ENCODE peak calls at places on chromosomes 12 and 14, in ten cellular contexts. One of them, this sample, is unnamed.

GRCh38 chr14:51298895-51299294 is 58.8 kb downstream of the TMX1 start:
- DNase-seq in mammary epithelial cell: no peak
- DNase-seq in heart right ventricle: no peak
- DNase-seq in foreskin fibroblast: no peak
- DNase-seq in left ventricle myocardium inferior: no peak
- DNase-seq in fibroblast of lung: no peak
- DNase-seq in cardiac fibroblast: peak; percentile 52
- DNase-seq in endodermal cell: no peak
- DNase-seq in adrenal gland: no peak
- DNase-seq in GM12865: peak; percentile 50
- DNase-seq in this sample: peak; percentile 30

GRCh38 chr12:124498178-124498869 is 69.1 kb downstream of the NCOR2 start:
- DNase-seq in mammary epithelial cell: no peak
- DNase-seq in heart right ventricle: peak; percentile 21
- DNase-seq in foreskin fibroblast: peak; percentile 51
- DNase-seq in left ventricle myocardium inferior: no peak
- DNase-seq in fibroblast of lung: peak; percentile 94
- DNase-seq in cardiac fibroblast: peak; percentile 73
- DNase-seq in endodermal cell: no peak
- DNase-seq in adrenal gland: no peak
- DNase-seq in GM12865: no peak
- DNase-seq in this sample: no peak

GRCh38 chr14:29745863-29746262 is 181.8 kb downstream of the PRKD1 start:
- DNase-seq in mammary epithelial cell: no peak
- DNase-seq in heart right ventricle: no peak
- DNase-seq in foreskin fibroblast: no peak
- DNase-seq in left ventricle myocardium inferior: no peak
- DNase-seq in fibroblast of lung: no peak
- DNase-seq in cardiac fibroblast: no peak
- DNase-seq in endodermal cell: no peak
- DNase-seq in adrenal gland: no peak
- DNase-seq in GM12865: no peak
- DNase-seq in this sample: no peak

GRCh38 chr12:19382111-19382526 is 57.2 kb upstream of the AEBP2 start:
- DNase-seq in mammary epithelial cell: peak; percentile 86
- DNase-seq in heart right ventricle: no peak
- DNase-seq in foreskin fibroblast: peak; percentile 74
- DNase-seq in left ventricle myocardium inferior: no peak
- DNase-seq in fibroblast of lung: peak; percentile 62
- DNase-seq in cardiac fibroblast: peak; percentile 92
- DNase-seq in endodermal cell: peak; percentile 67
- DNase-seq in adrenal gland: peak; percentile 50
- DNase-seq in GM12865: peak; percentile 83
- DNase-seq in this sample: peak; percentile 82

GRCh38 chr14:32986791-32987545 is 48.3 kb downstream of the NPAS3 start:
- DNase-seq in mammary epithelial cell: no peak
- DNase-seq in heart right ventricle: peak; percentile 16
- DNase-seq in foreskin fibroblast: peak; percentile 11
- DNase-seq in left ventricle myocardium inferior: peak; percentile 18
- DNase-seq in fibroblast of lung: peak; percentile 17
- DNase-seq in cardiac fibroblast: peak; percentile 70
- DNase-seq in endodermal cell: no peak
- DNase-seq in adrenal gland: no peak
- DNase-seq in GM12865: no peak
- DNase-seq in this sample: no peak

GRCh38 chr12:70774055-70774454 is 136.8 kb upstream of the PTPRB start:
- DNase-seq in mammary epithelial cell: peak; percentile 37
- DNase-seq in heart right ventricle: no peak
- DNase-seq in foreskin fibroblast: peak; percentile 74
- DNase-seq in left ventricle myocardium inferior: no peak
- DNase-seq in fibroblast of lung: peak; percentile 2
- DNase-seq in cardiac fibroblast: peak; percentile 95
- DNase-seq in endodermal cell: no peak
- DNase-seq in adrenal gland: no peak
- DNase-seq in GM12865: no peak
- DNase-seq in this sample: no peak

GRCh38 chr14:64645220-64645891 is 58.9 kb upstream of the PLEKHG3 start:
- DNase-seq in mammary epithelial cell: peak; percentile 64
- DNase-seq in heart right ventricle: no peak
- DNase-seq in foreskin fibroblast: peak; percentile 88
- DNase-seq in left ventricle myocardium inferior: no peak
- DNase-seq in fibroblast of lung: peak; percentile 87
- DNase-seq in cardiac fibroblast: peak; percentile 77
- DNase-seq in endodermal cell: peak; percentile 87
- DNase-seq in adrenal gland: peak; percentile 63
- DNase-seq in GM12865: no peak
- DNase-seq in this sample: no peak

GRCh38 chr14:60637490-60638452 is 11.5 kb downstream of the SIX1 start:
- DNase-seq in mammary epithelial cell: no peak
- DNase-seq in heart right ventricle: no peak
- DNase-seq in foreskin fibroblast: peak; percentile 41
- DNase-seq in left ventricle myocardium inferior: no peak
- DNase-seq in fibroblast of lung: peak; percentile 47
- DNase-seq in cardiac fibroblast: peak; percentile 36
- DNase-seq in endodermal cell: peak; percentile 80
- DNase-seq in adrenal gland: no peak
- DNase-seq in GM12865: no peak
- DNase-seq in this sample: no peak

GRCh38 chr14:64800000-64800399 is 79.7 kb downstream of the SPTB start:
- DNase-seq in mammary epithelial cell: peak; percentile 23
- DNase-seq in heart right ventricle: peak; percentile 34
- DNase-seq in foreskin fibroblast: peak; percentile 69
- DNase-seq in left ventricle myocardium inferior: peak; percentile 39
- DNase-seq in fibroblast of lung: peak; percentile 20
- DNase-seq in cardiac fibroblast: peak; percentile 63
- DNase-seq in endodermal cell: peak; percentile 79
- DNase-seq in adrenal gland: peak; percentile 71
- DNase-seq in GM12865: peak; percentile 25
- DNase-seq in this sample: peak; percentile 18

GRCh38 chr12:53561590-53561953 is 54.3 kb upstream of the NPFF start:
- DNase-seq in mammary epithelial cell: peak; percentile 81
- DNase-seq in heart right ventricle: no peak
- DNase-seq in foreskin fibroblast: peak; percentile 84
- DNase-seq in left ventricle myocardium inferior: no peak
- DNase-seq in fibroblast of lung: peak; percentile 88
- DNase-seq in cardiac fibroblast: peak; percentile 94
- DNase-seq in endodermal cell: no peak
- DNase-seq in adrenal gland: no peak
- DNase-seq in GM12865: no peak
- DNase-seq in this sample: no peak

GRCh38 chr12:104593482-104593881 is 136.7 kb downstream of the CHST11 start:
- DNase-seq in mammary epithelial cell: no peak
- DNase-seq in heart right ventricle: no peak
- DNase-seq in foreskin fibroblast: no peak
- DNase-seq in left ventricle myocardium inferior: no peak
- DNase-seq in fibroblast of lung: no peak
- DNase-seq in cardiac fibroblast: no peak
- DNase-seq in endodermal cell: no peak
- DNase-seq in adrenal gland: no peak
- DNase-seq in GM12865: no peak
- DNase-seq in this sample: no peak

DNA sequence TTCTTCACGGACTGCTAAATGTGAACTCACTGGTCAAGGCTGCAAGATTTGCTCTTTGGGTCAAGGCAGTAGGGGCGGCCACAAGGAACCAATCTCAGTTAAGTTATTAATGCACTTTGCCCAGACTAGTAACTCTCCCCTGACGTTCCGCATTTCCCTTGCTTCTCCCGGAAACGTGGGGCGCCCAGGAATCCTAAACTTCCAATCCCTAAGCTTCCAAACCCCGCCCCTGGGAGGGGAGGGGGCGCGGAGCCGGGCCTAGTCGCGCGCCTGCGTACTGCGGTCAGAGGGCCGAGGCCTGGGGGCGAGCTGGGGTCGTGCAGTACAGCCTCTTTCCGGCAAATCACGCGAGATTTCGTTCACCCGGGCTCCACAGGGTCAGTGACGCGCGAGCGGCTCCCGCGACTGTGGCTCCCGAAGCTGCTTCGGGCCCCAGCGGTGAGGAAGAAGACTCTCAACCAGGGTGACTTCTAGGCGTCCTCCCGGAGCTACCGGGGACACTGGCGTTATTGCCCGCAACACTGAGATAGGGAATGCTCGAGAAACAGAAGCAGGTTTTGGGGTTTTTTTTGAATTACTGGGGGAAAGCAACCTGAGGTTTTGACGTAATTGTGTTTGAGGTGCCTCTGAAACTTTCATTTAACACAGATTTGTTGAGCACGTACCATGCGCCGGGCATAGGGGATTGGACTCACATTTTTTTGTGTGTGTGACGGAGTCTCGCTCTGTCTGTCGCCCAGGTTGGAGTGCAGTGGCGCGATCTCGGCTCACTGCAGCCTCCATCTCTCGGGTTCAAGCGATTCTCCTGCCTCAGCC is at the start of gene PTGR2:
- DNase-seq in mammary epithelial cell: peak; percentile 92
- DNase-seq in heart right ventricle: peak; percentile 95
- DNase-seq in foreskin fibroblast: peak; percentile 98
- DNase-seq in left ventricle myocardium inferior: peak; percentile 97
- DNase-seq in fibroblast of lung: peak; percentile 98
- DNase-seq in cardiac fibroblast: peak; percentile 95
- DNase-seq in endodermal cell: peak; percentile 99
- DNase-seq in adrenal gland: peak; percentile 98
- DNase-seq in GM12865: peak; percentile 97
- DNase-seq in this sample: peak; percentile 94
- TF ChIP-seq CTCF in mammary epithelial cell: no peak
- TF ChIP-seq CTCF in heart right ventricle: no peak
- TF ChIP-seq CTCF in foreskin fibroblast: no peak
- TF ChIP-seq CTCF in left ventricle myocardium inferior: peak; percentile 26
- TF ChIP-seq CTCF in fibroblast of lung: no peak
- TF ChIP-seq CTCF in cardiac fibroblast: no peak
- TF ChIP-seq CTCF in endodermal cell: peak; percentile 44
- TF ChIP-seq CTCF in adrenal gland: no peak
- TF ChIP-seq CTCF in GM12865: no peak
- TF ChIP-seq CTCF in this sample: no peak

DNA sequence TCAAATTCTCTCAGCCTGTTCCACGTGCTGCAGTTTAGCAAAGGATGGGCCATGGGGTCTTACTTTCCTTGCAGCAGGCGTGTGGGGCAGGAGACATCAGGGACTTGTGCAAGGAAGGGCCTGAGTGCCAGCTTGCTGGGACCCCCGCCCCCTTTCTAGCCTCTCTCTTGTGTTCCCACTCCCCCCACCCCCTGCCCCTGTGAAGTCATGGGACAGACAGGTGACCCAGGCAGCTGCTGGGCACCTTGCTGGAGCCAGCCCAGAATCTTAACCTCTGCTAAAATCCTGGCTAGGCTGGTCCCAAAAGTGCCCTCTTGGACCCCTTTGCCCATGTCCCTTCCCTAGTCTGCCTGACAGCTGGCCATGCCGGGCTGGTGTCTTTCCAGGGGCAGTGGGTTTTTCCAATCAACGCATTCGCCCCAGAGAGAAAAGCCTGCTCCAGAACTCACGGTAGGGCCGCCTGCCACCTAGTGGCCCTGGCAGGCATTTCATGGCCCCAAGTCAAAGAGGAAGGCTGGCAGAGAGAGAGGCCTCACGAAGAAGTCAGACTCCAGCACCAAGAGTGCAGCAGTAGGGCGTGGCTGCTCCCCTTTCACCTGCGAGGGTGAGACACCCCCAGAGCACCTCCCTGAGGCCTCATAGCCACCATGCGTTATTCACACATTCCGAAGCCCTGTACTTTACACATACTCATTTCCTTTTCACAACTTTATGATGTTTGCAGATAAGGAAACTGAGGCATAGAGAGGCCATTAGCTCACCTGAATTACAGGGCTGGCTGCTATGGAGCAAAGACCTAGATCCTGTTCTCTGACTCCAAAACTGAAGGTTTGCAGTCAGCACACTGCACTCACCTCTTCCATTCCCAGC is 67.4 kb downstream of the LGMN start:
- DNase-seq in mammary epithelial cell: peak; percentile 61
- DNase-seq in heart right ventricle: peak; percentile 77
- DNase-seq in foreskin fibroblast: peak; percentile 91
- DNase-seq in left ventricle myocardium inferior: peak; percentile 69
- DNase-seq in fibroblast of lung: peak; percentile 76
- DNase-seq in cardiac fibroblast: peak; percentile 77
- DNase-seq in endodermal cell: peak; percentile 92
- DNase-seq in adrenal gland: peak; percentile 88
- DNase-seq in GM12865: peak; percentile 87
- DNase-seq in this sample: peak; percentile 86
- TF ChIP-seq CTCF in mammary epithelial cell: peak; percentile 73
- TF ChIP-seq CTCF in heart right ventricle: peak; percentile 88
- TF ChIP-seq CTCF in foreskin fibroblast: peak; percentile 91
- TF ChIP-seq CTCF in left ventricle myocardium inferior: peak; percentile 92
- TF ChIP-seq CTCF in fibroblast of lung: peak; percentile 96
- TF ChIP-seq CTCF in cardiac fibroblast: peak; percentile 97
- TF ChIP-seq CTCF in endodermal cell: peak; percentile 95
- TF ChIP-seq CTCF in adrenal gland: peak; percentile 98
- TF ChIP-seq CTCF in GM12865: peak; percentile 95
- TF ChIP-seq CTCF in this sample: peak; percentile 97

DNA sequence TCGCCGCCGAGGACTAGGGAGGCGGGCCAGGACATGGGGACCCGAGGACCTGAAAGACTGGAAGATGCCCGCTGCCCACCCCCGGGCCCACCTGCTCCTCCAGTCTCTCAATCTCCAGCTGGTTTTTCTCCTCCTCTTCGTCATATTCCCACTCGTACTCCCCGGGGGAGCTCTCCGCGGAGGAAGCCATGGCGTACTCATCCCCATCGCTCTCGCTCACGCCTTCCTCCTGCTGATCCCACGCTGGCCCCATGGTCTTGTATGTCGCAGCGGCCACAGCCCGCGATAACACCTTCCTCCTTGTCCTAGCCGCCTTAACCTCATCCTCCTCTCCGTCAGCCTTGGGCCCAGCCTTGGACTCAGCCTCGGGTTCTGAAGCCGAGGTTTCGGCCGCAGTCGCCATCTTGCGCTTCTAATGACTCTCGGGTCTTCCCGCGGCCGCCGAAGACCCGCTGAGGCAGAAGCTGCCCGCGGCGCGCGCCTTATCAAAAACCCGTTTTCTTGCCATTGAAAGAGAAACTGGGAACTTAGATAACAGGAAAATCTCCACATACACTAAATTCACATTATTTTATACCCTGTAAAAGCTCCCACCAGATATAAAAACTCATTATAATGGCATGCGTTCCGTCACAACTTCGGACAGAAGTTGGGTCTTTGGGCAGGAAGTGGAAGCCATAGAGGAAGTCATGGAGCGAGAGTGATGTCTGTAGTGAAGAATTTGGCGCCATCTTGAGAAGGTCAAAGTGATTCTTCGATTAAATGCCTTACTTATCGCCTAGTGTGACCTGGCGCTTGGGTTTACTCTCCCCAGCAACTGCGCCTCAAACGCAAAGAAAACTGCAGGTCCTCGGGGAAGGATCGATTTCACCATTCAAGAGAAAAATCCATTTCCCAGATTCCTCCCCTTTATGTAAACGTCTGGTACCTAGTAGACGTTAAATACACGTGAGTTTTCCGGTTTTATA is at the start of gene SART3:
- DNase-seq in mammary epithelial cell: peak; percentile 83
- DNase-seq in heart right ventricle: peak; percentile 82
- DNase-seq in foreskin fibroblast: peak; percentile 91
- DNase-seq in left ventricle myocardium inferior: peak; percentile 82
- DNase-seq in fibroblast of lung: peak; percentile 91
- DNase-seq in cardiac fibroblast: peak; percentile 94
- DNase-seq in endodermal cell: peak; percentile 93
- DNase-seq in adrenal gland: peak; percentile 83
- DNase-seq in GM12865: peak; percentile 93
- DNase-seq in this sample: peak; percentile 90
- TF ChIP-seq CTCF in mammary epithelial cell: no peak
- TF ChIP-seq CTCF in heart right ventricle: no peak
- TF ChIP-seq CTCF in foreskin fibroblast: no peak
- TF ChIP-seq CTCF in left ventricle myocardium inferior: no peak
- TF ChIP-seq CTCF in fibroblast of lung: no peak
- TF ChIP-seq CTCF in cardiac fibroblast: no peak
- TF ChIP-seq CTCF in endodermal cell: no peak
- TF ChIP-seq CTCF in adrenal gland: no peak
- TF ChIP-seq CTCF in GM12865: no peak
- TF ChIP-seq CTCF in this sample: no peak

GRCh38 chr14:61694830-61695694 is at the start of gene HIF1A:
- DNase-seq in mammary epithelial cell: peak; percentile 99
- DNase-seq in heart right ventricle: peak; percentile 96
- DNase-seq in foreskin fibroblast: peak; percentile 100
- DNase-seq in left ventricle myocardium inferior: peak; percentile 96
- DNase-seq in fibroblast of lung: peak; percentile 99
- DNase-seq in cardiac fibroblast: peak; percentile 99
- DNase-seq in endodermal cell: peak; percentile 99
- DNase-seq in adrenal gland: peak; percentile 98
- DNase-seq in GM12865: peak; percentile 100
- DNase-seq in this sample: peak; percentile 98
- TF ChIP-seq CTCF in mammary epithelial cell: no peak
- TF ChIP-seq CTCF in heart right ventricle: no peak
- TF ChIP-seq CTCF in foreskin fibroblast: no peak
- TF ChIP-seq CTCF in left ventricle myocardium inferior: no peak
- TF ChIP-seq CTCF in fibroblast of lung: peak; percentile 37
- TF ChIP-seq CTCF in cardiac fibroblast: peak; percentile 14
- TF ChIP-seq CTCF in endodermal cell: no peak
- TF ChIP-seq CTCF in adrenal gland: no peak
- TF ChIP-seq CTCF in GM12865: no peak
- TF ChIP-seq CTCF in this sample: no peak

This sample was measured in activated CD8-positive, alpha-beta T cell treated with anti-CD3 and anti-CD28 coated beads for 36 hours.